ENCODE peak calls at places on chromosomes 7 and 10, in seven cellular contexts. C is HEK293T; O is MCF 10A; W is stimulated activated naive CD4-positive, alpha-beta T cell; G is M059J; Q is fibroblast of pulmonary artery; K is Daoy. L is an unnamed sample.

GRCh38 chr7:142811154-142811737 is 40.5 kb downstream of the PRSS2 start:
- DNase-seq in C (peak; percentile 55), Q (peak; percentile 59), K (peak; percentile 77), G (peak; percentile 63), O (peak; percentile 58), W (peak; percentile 67), L (no peak)

GRCh38 chr7:46759711-46760480 is 822.0 kb downstream of the TNS3 start:
- DNase-seq in O (peak; percentile 67), K (peak; percentile 55), G (peak; percentile 90), C (no peak), Q (peak; percentile 55), W (no peak), L (no peak)

GRCh38 chr7:1752771-1753562 is 82.9 kb downstream of the ELFN1 start:
- DNase-seq in W (no peak), K (peak; percentile 2), G (no peak), Q (no peak), C (no peak), O (no peak), L (no peak)

GRCh38 chr7:155409980-155410379 is 47.9 kb upstream of the EN2 start:
- DNase-seq in O (no peak), W (no peak), Q (no peak), G (no peak), C (no peak), K (no peak), L (no peak)

GRCh38 chr7:130891254-130892094 is 157.5 kb upstream of the KLF14 start:
- DNase-seq in K (peak; percentile 96), O (peak; percentile 97), Q (peak; percentile 94), W (no peak), G (peak; percentile 99), C (no peak), L (peak; percentile 69)

GRCh38 chr10:57776688-57777432 is 490.8 kb downstream of the IPMK start:
- DNase-seq in O (no peak), K (no peak), Q (no peak), W (no peak), C (no peak), G (no peak), L (no peak)

GRCh38 chr10:31025142-31025541 is 6.5 kb downstream of the ZNF438 start:
- DNase-seq in C (no peak), O (no peak), W (no peak), Q (no peak), K (no peak), G (no peak), L (no peak)

GRCh38 chr10:124740374-124741280 is 3.6 kb downstream of the FAM53B start:
- DNase-seq in K (peak; percentile 38), O (peak; percentile 56), C (no peak), G (peak; percentile 75), W (peak; percentile 70), Q (peak; percentile 65), L (peak; percentile 77)

GRCh38 chr7:42876182-42877068 is 35.4 kb downstream of the C7orf25 start:
- DNase-seq in W (peak; percentile 1), Q (peak; percentile 72), C (peak; percentile 65), O (peak; percentile 79), G (peak; percentile 72), K (peak; percentile 75), L (peak; percentile 57)

GRCh38 chr10:78250313-78251040 is 216.8 kb downstream of the RPS24 start:
- DNase-seq in Q (no peak), G (no peak), O (no peak), K (no peak), C (no peak), W (no peak), L (no peak)

GRCh38 chr10:110395350-110396283 is 90.9 kb upstream of the SMNDC1 start:
- DNase-seq in K (peak; percentile 84), C (no peak), G (peak; percentile 99), Q (peak; percentile 98), O (peak; percentile 95), W (no peak), L (peak; percentile 62)

GRCh38 chr10:6115411-6115800 is 26.6 kb downstream of the RBM17 start:
- DNase-seq in G (no peak), C (no peak), O (no peak), K (no peak), Q (no peak), W (no peak), L (no peak)

GRCh38 chr7:74482629-74483401 is 29.1 kb downstream of the GTF2IRD1 start:
- DNase-seq in Q (peak; percentile 93), W (no peak), G (peak; percentile 98), K (peak; percentile 82), C (no peak), O (peak; percentile 94), L (peak; percentile 35)

GRCh38 chr7:150973571-150974451 is 4.3 kb downstream of the KCNH2 start:
- DNase-seq in Q (no peak), C (no peak), W (peak; percentile 52), K (no peak), G (no peak), O (no peak), L (peak; percentile 32)

GRCh38 chr7:4645241-4645640 is 36.9 kb upstream of the FOXK1 start:
- DNase-seq in G (no peak), K (no peak), C (no peak), O (no peak), Q (no peak), W (no peak), L (no peak)

GRCh38 chr10:11229893-11230292 is 212.2 kb downstream of the CELF2 start:
- DNase-seq in Q (no peak), C (no peak), G (no peak), K (no peak), W (no peak), O (no peak), L (no peak)

GRCh38 chr7:132991615-132992587 is 90.0 kb downstream of the CHCHD3 start:
- DNase-seq in O (no peak), W (no peak), K (no peak), Q (no peak), C (no peak), G (no peak), L (no peak)

GRCh38 chr7:70435634-70436033 is 696.3 kb upstream of the GALNT17 start:
- DNase-seq in Q (no peak), K (no peak), C (no peak), O (no peak), G (no peak), W (no peak), L (no peak)

GRCh38 chr10:131205556-131205955 is 106.0 kb downstream of the TCERG1L start:
- DNase-seq in W (no peak), G (no peak), Q (no peak), C (no peak), K (no peak), O (no peak), L (no peak)